ENCODE peak calls at places on chromosomes 7 and 10, in nine cellular contexts. Z, L, M, R, Y, Q, U, K and C are unnamed samples.

GRCh38 chr10:29621161-29621560 is 13.6 kb downstream of the SVIL start:
- DNase-seq in Q (no peak), K (peak), Z (no peak), Y (peak), U (no peak), L (no peak), R (no peak), M (peak), C (peak)

GRCh38 chr10:97991875-97992274 is 38.5 kb downstream of the CRTAC1 start:
- DNase-seq in U (no peak), R (peak), L (peak), Z (no peak), Q (no peak), K (no peak), Y (peak), M (peak), C (peak)

GRCh38 chr10:97525683-97526110 is 27.0 kb downstream of the UBTD1 start:
- DNase-seq in Q (no peak), Z (no peak), K (no peak), L (no peak), M (no peak), Y (no peak), U (no peak), R (no peak), C (no peak)

GRCh38 chr10:112375721-112376577 is 2.0 kb downstream of the ACSL5 start:
- DNase-seq in Y (peak), Z (peak), K (peak), Q (no peak), M (no peak), U (peak), L (peak), R (peak), C (peak)

GRCh38 chr7:16543456-16543855 is 16.8 kb downstream of the LRRC72 start:
- DNase-seq in R (no peak), Q (no peak), K (no peak), U (no peak), Y (no peak), Z (no peak), M (peak), L (no peak), C (no peak)

GRCh38 chr10:77118603-77119282 is 518.9 kb downstream of the KCNMA1 start:
- DNase-seq in U (no peak), Q (no peak), M (no peak), Z (no peak), L (no peak), R (no peak), K (no peak), Y (no peak), C (no peak)

GRCh38 chr10:79562135-79562756 is 2.0 kb upstream of the SFTPA2 start:
- DNase-seq in L (peak), M (peak), Z (peak), K (peak), U (peak), Q (peak), R (peak), Y (peak), C (peak)

GRCh38 chr7:120436487-120437060 is 163.6 kb downstream of the KCND2 start:
- DNase-seq in Y (no peak), Q (peak), Z (no peak), L (no peak), M (no peak), U (no peak), K (no peak), R (no peak), C (no peak)

GRCh38 chr7:140229101-140229525 is 52.3 kb upstream of the KDM7A start:
- DNase-seq in Q (no peak), U (no peak), L (no peak), R (no peak), K (no peak), M (no peak), Z (no peak), Y (no peak), C (no peak)

GRCh38 chr10:66627156-66627555 is 298.7 kb upstream of the LRRTM3 start:
- DNase-seq in M (peak), U (no peak), Z (no peak), Y (peak), L (peak), K (no peak), Q (no peak), R (peak), C (no peak)

GRCh38 chr7:22624781-22625180 is 102.2 kb upstream of the IL6 start:
- DNase-seq in Y (no peak), L (no peak), Q (no peak), U (no peak), M (no peak), K (no peak), R (no peak), Z (no peak), C (no peak)

DNA sequence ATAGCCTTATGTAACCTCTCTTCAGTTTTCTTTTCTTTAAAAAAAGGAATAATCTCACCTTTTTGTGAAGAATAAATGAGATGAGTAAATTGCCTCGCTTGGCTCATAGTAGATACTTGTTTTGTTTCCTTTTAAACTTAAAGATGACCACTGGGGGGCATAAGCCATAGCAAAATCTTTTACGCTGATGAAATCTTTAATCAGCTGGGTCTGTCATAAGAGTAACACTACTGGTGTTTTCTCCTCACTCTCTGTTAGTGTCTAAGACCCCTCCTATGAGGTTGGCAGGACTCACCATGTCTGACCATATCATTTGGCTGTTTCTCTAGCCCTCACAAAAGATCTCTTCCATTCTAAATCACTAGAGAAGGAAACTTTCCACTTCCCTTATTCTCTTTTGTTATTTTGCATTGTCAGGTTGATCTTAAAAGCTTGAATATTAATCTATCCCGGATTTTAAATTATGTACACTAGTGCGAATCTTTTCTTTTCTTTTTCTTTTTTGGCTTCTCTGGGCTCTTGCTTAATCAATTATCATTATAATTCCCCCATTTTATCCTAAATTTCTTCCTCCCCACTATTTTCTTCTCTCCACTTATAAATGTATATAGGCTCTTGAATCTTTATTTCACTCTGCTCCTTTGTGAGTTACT is 12.5 kb downstream of the STAG3 start:
- DNase-seq in M (peak), Y (peak), L (peak), Q (no peak), K (no peak), R (peak), Z (no peak), U (no peak), C (peak)
- TF ChIP-seq CTCF in M (peak), Y (peak), L (peak), Q (peak), K (peak), R (peak), Z (peak), U (no peak), C (peak)

GRCh38 chr10:102796407-102797176 is 40.6 kb downstream of the CYP17A1 start:
- DNase-seq in Q (peak), L (peak), Z (peak), M (no peak), Y (peak), R (peak), U (peak), K (peak), C (peak)
- H3K4me3 ChIP-seq in Q (no peak), L (peak), Z (peak), M (no peak), Y (no peak), R (no peak), U (no peak), K (peak), C (no peak)

GRCh38 chr10:44723654-44724053 is 187.5 kb upstream of the TMEM72 start:
- DNase-seq in M (peak), U (no peak), Y (peak), R (peak), K (peak), Z (peak), Q (no peak), L (no peak), C (peak)
- TF ChIP-seq CTCF in M (no peak), U (no peak), Y (no peak), R (no peak), K (no peak), Z (no peak), Q (no peak), L (no peak), C (no peak)

DNA sequence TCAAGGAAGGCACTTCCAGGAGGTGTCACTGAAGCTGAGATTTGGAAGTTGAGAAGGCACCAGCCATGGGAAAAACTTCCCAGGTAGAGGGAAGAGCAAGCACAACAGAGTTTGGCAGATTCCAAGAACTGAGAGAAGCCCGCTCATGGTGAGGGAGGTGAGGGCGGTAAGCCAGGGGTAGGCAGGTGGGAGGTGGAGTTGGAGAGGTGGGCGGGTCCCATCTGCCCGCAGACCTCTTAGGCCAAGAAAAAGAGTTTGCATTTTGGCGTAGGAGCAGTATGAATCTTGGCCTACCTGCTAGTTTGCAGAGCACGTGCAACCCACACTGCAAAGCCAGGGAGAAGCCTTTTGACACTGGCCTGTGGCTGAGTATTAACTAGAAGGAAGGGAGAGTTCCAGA is 18.8 kb downstream of the FRMPD2 start:
- DNase-seq in L (no peak), R (no peak), M (no peak), U (no peak), Q (no peak), Y (no peak), K (no peak), Z (no peak), C (no peak)
- H3K4me3 ChIP-seq in L (no peak), R (no peak), M (no peak), U (no peak), Q (no peak), Y (no peak), K (no peak), Z (no peak), C (no peak)

DNA sequence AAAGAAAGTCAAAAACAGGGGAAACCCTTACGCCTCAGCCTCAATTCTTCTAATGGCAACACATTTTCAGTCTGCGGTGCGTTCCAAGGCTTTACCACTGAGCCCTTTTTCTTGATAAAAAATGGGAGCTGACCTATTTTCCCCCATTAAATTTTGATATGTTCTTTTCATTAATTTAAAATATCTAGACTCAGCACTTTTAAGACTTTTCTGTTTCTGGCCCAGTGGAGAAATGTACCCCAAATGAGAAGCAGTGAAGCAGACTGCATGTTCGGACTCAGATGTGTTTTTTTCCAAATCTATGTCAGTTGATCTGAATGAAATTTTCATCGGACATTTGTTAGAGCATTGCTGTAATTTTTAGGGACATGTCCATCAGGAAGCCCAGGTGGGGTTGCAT is 126.2 kb downstream of the SEC23IP start:
- DNase-seq in K (no peak), Q (no peak), L (no peak), U (no peak), Z (no peak), M (no peak), Y (no peak), R (no peak), C (no peak)
- TF ChIP-seq CTCF in K (no peak), Q (no peak), L (no peak), U (no peak), Z (no peak), M (no peak), Y (no peak), R (no peak), C (no peak)

DNA sequence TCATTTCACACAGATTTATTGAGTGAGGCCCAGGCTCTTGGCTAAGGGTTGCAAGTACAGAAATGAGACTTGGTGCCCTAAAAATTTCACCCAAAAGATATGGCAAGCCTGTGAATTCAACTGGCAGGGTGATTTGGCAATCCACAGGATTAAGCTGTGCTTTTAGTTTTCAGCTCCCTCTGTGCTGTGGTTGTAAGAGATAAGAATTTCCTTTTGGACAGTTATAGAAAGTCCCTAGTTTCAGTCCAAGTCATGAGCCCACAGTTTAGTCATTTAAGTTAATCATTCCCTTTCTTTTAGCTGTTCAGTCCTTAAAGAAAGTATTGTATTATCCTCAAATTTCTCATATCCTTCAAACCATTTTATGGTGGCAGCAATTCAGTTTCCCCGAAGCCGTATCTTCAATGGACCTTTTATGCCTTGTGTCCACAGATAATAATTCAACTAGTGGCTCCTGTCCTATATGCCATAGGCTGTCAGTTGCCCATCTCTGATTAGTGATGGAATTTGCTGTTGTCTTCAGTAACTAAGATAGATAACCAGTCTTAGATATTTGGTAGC is 73.4 kb upstream of the NAMPT start:
- DNase-seq in R (peak), L (no peak), Z (no peak), K (no peak), Y (peak), M (peak), Q (no peak), U (no peak), C (peak)
- H3K4me3 ChIP-seq in R (no peak), L (no peak), Z (no peak), K (no peak), Y (no peak), M (no peak), Q (no peak), U (no peak), C (no peak)

GRCh38 chr7:112079671-112080070 is 126.5 kb downstream of the DOCK4 start:
- DNase-seq in M (no peak), Z (no peak), L (no peak), U (no peak), R (peak), Y (peak), K (no peak), Q (no peak), C (peak)
- TF ChIP-seq CTCF in M (no peak), Z (no peak), L (peak), U (no peak), R (no peak), Y (peak), K (peak), Q (peak), C (peak)

GRCh38 chr10:95503526-95503925 is 57.6 kb downstream of the SORBS1 start:
- DNase-seq in U (no peak), M (no peak), K (no peak), L (no peak), Q (no peak), Z (no peak), Y (no peak), R (no peak), C (no peak)
- H3K4me3 ChIP-seq in U (no peak), M (no peak), K (no peak), L (no peak), Q (no peak), Z (no peak), Y (no peak), R (no peak), C (no peak)

GRCh38 chr7:78020131-78020873 is 221.7 kb downstream of the PHTF2 start:
- DNase-seq in Y (peak), Z (peak), U (peak), K (peak), L (peak), M (peak), Q (peak), R (peak), C (peak)

GRCh38 chr7:78020874-78021249 is 222.3 kb downstream of the PHTF2 start:
- DNase-seq in Q (no peak), L (no peak), Y (peak), K (no peak), M (no peak), R (no peak), U (no peak), Z (no peak), C (no peak)

GRCh38 chr7:78017621-78018100 is 219.1 kb downstream of the PHTF2 start:
- DNase-seq in L (no peak), R (no peak), Q (no peak), M (no peak), K (no peak), Y (no peak), Z (no peak), U (no peak), C (no peak)

GRCh38 chr7:78019457-78020130 is 221.0 kb downstream of the PHTF2 start:
- DNase-seq in Y (peak), U (peak), Z (peak), M (peak), L (peak), R (peak), K (peak), Q (peak), C (peak)

DNA sequence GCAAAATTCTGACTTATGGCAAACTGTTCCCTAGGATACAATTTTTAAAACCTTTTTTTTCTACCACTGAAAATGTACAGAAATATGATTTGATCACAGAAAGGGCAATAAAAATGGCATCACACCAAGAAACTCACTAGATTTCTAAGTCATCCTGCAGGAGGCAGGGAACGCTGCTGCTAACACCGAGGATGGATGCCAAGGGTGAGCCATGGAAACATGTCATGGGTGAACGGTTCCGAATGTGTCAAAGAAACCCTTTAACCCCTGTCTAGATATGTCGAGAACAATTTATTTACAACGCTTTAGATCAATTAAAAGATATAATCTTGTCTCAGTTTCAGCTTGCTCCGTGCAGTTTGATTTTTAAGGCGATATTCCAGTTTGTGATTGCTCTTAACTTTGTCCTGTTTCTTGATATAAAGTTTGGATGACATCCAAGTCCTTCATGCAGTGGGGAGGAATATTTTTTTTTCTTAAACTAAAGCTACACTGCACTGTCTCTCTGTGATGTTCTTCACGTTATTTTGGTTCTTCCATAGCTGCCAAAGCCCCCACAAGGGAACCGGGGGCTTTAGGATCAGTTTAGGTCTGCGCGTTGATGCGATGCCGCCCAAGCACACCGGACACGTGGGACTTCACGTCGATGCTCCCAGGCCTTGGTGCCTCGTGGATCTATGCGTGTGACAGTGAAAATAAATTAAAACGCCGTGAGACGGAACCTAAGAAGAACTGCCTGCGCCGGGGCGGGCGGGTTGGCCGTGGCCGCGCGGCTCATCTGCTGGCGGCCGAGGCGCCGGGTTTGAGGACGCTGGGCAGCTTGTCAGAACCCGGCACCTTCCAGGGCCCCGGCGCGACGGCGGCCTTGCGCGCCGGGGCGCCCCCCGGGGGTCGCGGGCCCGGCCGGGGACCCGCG is 220.2 kb downstream of the PHTF2 start:
- DNase-seq in L (peak), R (peak), Z (peak), K (peak), M (no peak), U (no peak), Y (peak), Q (peak), C (peak)
- TF ChIP-seq CTCF in L (no peak), R (peak), Z (peak), K (peak), M (no peak), U (no peak), Y (peak), Q (no peak), C (peak)